ENCODE peak calls at places on chromosome 17, in ten cellular contexts. V, A, W, F, H, M, Q, D, K and T are unnamed samples.

GRCh38 chr17:62595484-62595883 is 32.0 kb upstream of the MRC2 start:
- DNase-seq in V (no peak), A (no peak), W (no peak), F (no peak), H (no peak), M (no peak), Q (no peak), D (no peak), K (no peak), T (no peak)

GRCh38 chr17:4261452-4261851 is 2.3 kb downstream of the ANKFY1 start:
- DNase-seq in V (no peak), A (no peak), W (no peak), F (no peak), H (no peak), M (no peak), Q (no peak), D (peak), K (no peak), T (peak)

GRCh38 chr17:45666046-45666600 is 118.0 kb upstream of the CRHR1 start:
- DNase-seq in V (no peak), A (no peak), W (no peak), F (no peak), H (no peak), M (no peak), Q (no peak), D (no peak), K (no peak), T (no peak)

GRCh38 chr17:41002814-41003213 is 3.1 kb upstream of the KRTAP3-2 start:
- DNase-seq in V (no peak), A (no peak), W (no peak), F (no peak), H (no peak), M (no peak), Q (no peak), D (no peak), K (no peak), T (no peak)

GRCh38 chr17:37118738-37119137 is 170.0 kb downstream of the AATF start:
- DNase-seq in V (no peak), A (no peak), W (no peak), F (no peak), H (no peak), M (no peak), Q (no peak), D (no peak), K (no peak), T (no peak)

GRCh38 chr17:73546770-73547345 is 97.4 kb downstream of the SDK2 start:
- DNase-seq in V (peak), A (peak), W (peak), F (peak), H (peak), M (no peak), Q (peak), D (peak), K (no peak), T (peak)

GRCh38 chr17:47720754-47721533 is 12.1 kb upstream of the TBX21 start:
- DNase-seq in V (peak), A (peak), W (peak), F (peak), H (peak), M (peak), Q (no peak), D (peak), K (peak), T (peak)

GRCh38 chr17:75486151-75486550 is 29.2 kb downstream of the CASKIN2 start:
- DNase-seq in V (no peak), A (no peak), W (no peak), F (no peak), H (no peak), M (no peak), Q (no peak), D (no peak), K (no peak), T (no peak)

GRCh38 chr17:67912656-67913055 is 83.6 kb downstream of the C17orf58 start:
- DNase-seq in V (no peak), A (no peak), W (no peak), F (no peak), H (no peak), M (no peak), Q (no peak), D (no peak), K (no peak), T (no peak)

GRCh38 chr17:63827801-63828221 is 348 bp upstream of the FTSJ3 start:
- DNase-seq in V (no peak), A (no peak), W (no peak), F (no peak), H (no peak), M (no peak), Q (no peak), D (no peak), K (no peak), T (no peak)

GRCh38 chr17:62824290-62825135 is 16.4 kb upstream of the MARCHF10 start:
- DNase-seq in V (no peak), A (no peak), W (no peak), F (peak), H (no peak), M (no peak), Q (peak), D (peak), K (peak), T (peak)

GRCh38 chr17:50604470-50604869 is 30.2 kb upstream of the ABCC3 start:
- DNase-seq in V (no peak), A (no peak), W (no peak), F (peak), H (peak), M (no peak), Q (no peak), D (no peak), K (no peak), T (no peak)

GRCh38 chr17:20999044-20999573 is 43.7 kb downstream of the USP22 start:
- DNase-seq in V (no peak), A (no peak), W (no peak), F (no peak), H (peak), M (no peak), Q (no peak), D (no peak), K (no peak), T (no peak)

GRCh38 chr17:73423159-73423715 is 111.4 kb upstream of the CDC42EP4 start:
- DNase-seq in V (no peak), A (no peak), W (no peak), F (no peak), H (no peak), M (no peak), Q (no peak), D (no peak), K (no peak), T (no peak)

GRCh38 chr17:33019161-33019560 is 27.5 kb downstream of the SPACA3 start:
- DNase-seq in V (no peak), A (no peak), W (no peak), F (no peak), H (no peak), M (no peak), Q (no peak), D (peak), K (no peak), T (no peak)

GRCh38 chr17:11492511-11492910 is 105.8 kb upstream of the DNAH9 start:
- DNase-seq in V (no peak), A (no peak), W (no peak), F (no peak), H (no peak), M (no peak), Q (no peak), D (peak), K (no peak), T (no peak)

GRCh38 chr17:4738136-4739121 is 1.2 kb upstream of the ZMYND15 start:
- DNase-seq in V (no peak), A (peak), W (no peak), F (no peak), H (no peak), M (peak), Q (no peak), D (peak), K (no peak), T (peak)

GRCh38 chr17:35906559-35907265 is 23.9 kb downstream of the RDM1 start:
- DNase-seq in V (no peak), A (no peak), W (no peak), F (no peak), H (no peak), M (no peak), Q (no peak), D (no peak), K (no peak), T (no peak)

GRCh38 chr17:58344791-58345157 is 7.2 kb downstream of the SUPT4H1 start:
- DNase-seq in V (peak), A (peak), W (no peak), F (no peak), H (no peak), M (peak), Q (no peak), D (no peak), K (no peak), T (no peak)

GRCh38 chr17:77298811-77299210 is 158.0 kb downstream of the SEC14L1 start:
- DNase-seq in V (no peak), A (no peak), W (no peak), F (no peak), H (no peak), M (no peak), Q (no peak), D (no peak), K (no peak), T (no peak)

GRCh38 chr17:33602981-33603380 is 309.9 kb upstream of the ASIC2 start:
- DNase-seq in V (peak), A (no peak), W (no peak), F (peak), H (no peak), M (no peak), Q (peak), D (peak), K (no peak), T (peak)

GRCh38 chr17:73831699-73832098 is 187.5 kb upstream of the SDK2 start:
- DNase-seq in V (no peak), A (no peak), W (no peak), F (no peak), H (no peak), M (no peak), Q (no peak), D (no peak), K (no peak), T (no peak)

GRCh38 chr17:48578616-48579560 is 738 bp upstream of the HOXB4 start:
- DNase-seq in V (no peak), A (no peak), W (no peak), F (peak), H (no peak), M (no peak), Q (no peak), D (no peak), K (no peak), T (no peak)

GRCh38 chr17:10728331-10728730 is 1.5 kb downstream of the TMEM220 start:
- DNase-seq in V (no peak), A (no peak), W (no peak), F (no peak), H (no peak), M (no peak), Q (no peak), D (no peak), K (no peak), T (no peak)

GRCh38 chr17:20263595-20263994 is 203.7 kb downstream of the LGALS9B start:
- DNase-seq in V (no peak), A (no peak), W (no peak), F (peak), H (no peak), M (no peak), Q (no peak), D (no peak), K (peak), T (no peak)

GRCh38 chr17:55336426-55336825 is 71.7 kb downstream of the HLF start:
- DNase-seq in V (no peak), A (no peak), W (no peak), F (no peak), H (no peak), M (no peak), Q (no peak), D (no peak), K (no peak), T (no peak)

GRCh38 chr17:27526603-27527002 is 70.4 kb downstream of the KSR1 start:
- DNase-seq in V (peak), A (no peak), W (peak), F (peak), H (peak), M (no peak), Q (no peak), D (peak), K (peak), T (peak)

GRCh38 chr17:28982191-28982793 is 23.5 kb downstream of the SEZ6 start:
- DNase-seq in V (peak), A (peak), W (peak), F (peak), H (no peak), M (peak), Q (no peak), D (no peak), K (peak), T (no peak)

GRCh38 chr17:17978481-17979424 is 6.1 kb downstream of the DRC3 start:
- DNase-seq in V (no peak), A (no peak), W (no peak), F (no peak), H (no peak), M (no peak), Q (no peak), D (no peak), K (no peak), T (no peak)

GRCh38 chr17:50027639-50028206 is 28.2 kb upstream of the ITGA3 start:
- DNase-seq in V (no peak), A (no peak), W (no peak), F (peak), H (peak), M (no peak), Q (no peak), D (peak), K (peak), T (peak)

GRCh38 chr17:49717371-49717841 is 9.6 kb upstream of the SLC35B1 start:
- DNase-seq in V (no peak), A (no peak), W (no peak), F (no peak), H (no peak), M (peak), Q (no peak), D (no peak), K (no peak), T (no peak)

GRCh38 chr17:72930031-72930430 is 162.5 kb downstream of the SLC39A11 start:
- DNase-seq in V (no peak), A (no peak), W (no peak), F (no peak), H (no peak), M (no peak), Q (no peak), D (no peak), K (no peak), T (peak)

GRCh38 chr17:39755550-39756375 is 18.0 kb downstream of the GRB7 start:
- DNase-seq in V (peak), A (peak), W (peak), F (peak), H (no peak), M (peak), Q (no peak), D (no peak), K (no peak), T (no peak)

GRCh38 chr17:63998721-63999679 is 849 bp downstream of the PRR29 start:
- DNase-seq in V (no peak), A (no peak), W (no peak), F (no peak), H (no peak), M (peak), Q (no peak), D (peak), K (no peak), T (no peak)